ENCODE peak calls at places on chromosomes 12 and 14, in four cellular contexts. O is naive thymus-derived CD8-positive, alpha-beta T cell; H is fibroblast of lung; N is AG20443. M is an unnamed sample.

GRCh38 chr12:6200266-6201198 is at the start of gene CD9:
- DNase-seq in O (peak), H (no peak), N (peak), M (no peak)

GRCh38 chr14:21924479-21924878 is 250.9 kb upstream of the OR4E1 start:
- DNase-seq in O (peak), H (no peak), N (no peak), M (no peak)

GRCh38 chr12:54000105-54000773 is at the start of gene HOXC9:
- DNase-seq in O (no peak), H (no peak), N (peak), M (no peak)

GRCh38 chr14:80713076-80713850 is 228.3 kb downstream of the CEP128 start:
- DNase-seq in O (no peak), H (no peak), N (no peak), M (no peak)

GRCh38 chr12:120687570-120688289 is 781 bp downstream of the MLEC start:
- DNase-seq in O (peak), H (no peak), N (peak), M (no peak)

GRCh38 chr14:25955772-25956171 is 642.1 kb downstream of the NOVA1 start:
- DNase-seq in O (no peak), H (no peak), N (no peak), M (no peak)

GRCh38 chr12:47896633-47897032 is 8.2 kb downstream of the VDR start:
- DNase-seq in O (no peak), H (no peak), N (no peak), M (no peak)

GRCh38 chr12:69284131-69284530 is 44.8 kb downstream of the CPSF6 start:
- DNase-seq in O (peak), H (peak), N (peak), M (peak)

GRCh38 chr12:121989266-121989950 is 32.3 kb upstream of the BCL7A start:
- DNase-seq in O (no peak), H (no peak), N (no peak), M (peak)

GRCh38 chr12:45336762-45337596 is 121.1 kb downstream of the ANO6 start:
- DNase-seq in O (no peak), H (peak), N (peak), M (no peak)

M was measured in CD14-positive monocyte.